ENCODE peak calls at places on chromosomes 3 and 15, in five cellular contexts. S is CD8-positive, alpha-beta T cell; U is left cardiac atrium; C is NCI-H1105; K is pancreas. T is an unnamed sample.

GRCh38 chr3:177882124-177882648 is 654.0 kb upstream of the KCNMB2 start:
- DNase-seq in S (no peak), U (no peak), C (no peak), K (no peak), T (no peak)

GRCh38 chr15:68558318-68559305 is 20.2 kb upstream of the CORO2B start:
- DNase-seq in S (no peak), U (no peak), C (no peak), K (no peak), T (no peak)

GRCh38 chr3:20074226-20075063 is 34.2 kb downstream of the KAT2B start:
- DNase-seq in S (no peak), U (no peak), C (no peak), K (no peak), T (no peak)

GRCh38 chr15:89551502-89551901 is 23.8 kb upstream of the TICRR start:
- DNase-seq in S (no peak), U (no peak), C (no peak), K (no peak), T (no peak)

GRCh38 chr15:91561371-91562100 is 292.0 kb upstream of the SLCO3A1 start:
- DNase-seq in S (no peak), U (peak), C (no peak), K (no peak), T (peak)

GRCh38 chr15:41417418-41417811 is 520 bp downstream of the RTF1 start:
- DNase-seq in S (no peak), U (peak), C (no peak), K (no peak), T (peak)

GRCh38 chr15:51030649-51031316 is 63.9 kb downstream of the TNFAIP8L3 start:
- DNase-seq in S (no peak), U (no peak), C (no peak), K (peak), T (no peak)

GRCh38 chr15:101458908-101459578 is 30.5 kb downstream of the PCSK6 start:
- DNase-seq in S (no peak), U (no peak), C (no peak), K (no peak), T (no peak)

GRCh38 chr15:60442763-60443162 is 36.2 kb downstream of the ICE2 start:
- DNase-seq in S (no peak), U (no peak), C (no peak), K (no peak), T (no peak)

GRCh38 chr3:77468408-77469045 is 428.6 kb downstream of the ROBO2 start:
- DNase-seq in S (no peak), U (no peak), C (no peak), K (no peak), T (no peak)

GRCh38 chr15:41513282-41514227 is at the start of gene LTK:
- DNase-seq in S (no peak), U (peak), C (no peak), K (no peak), T (no peak)

GRCh38 chr3:189805375-189806067 is 174.3 kb downstream of the TP63 start:
- DNase-seq in S (no peak), U (no peak), C (no peak), K (no peak), T (no peak)

GRCh38 chr3:18657858-18658820 is 233.0 kb upstream of the SATB1 start:
- DNase-seq in S (no peak), U (no peak), C (no peak), K (peak), T (no peak)

GRCh38 chr3:127690106-127690505 is 17.4 kb downstream of the ABTB1 start:
- DNase-seq in S (no peak), U (peak), C (no peak), K (no peak), T (peak)

GRCh38 chr15:100849021-100849831 is 30.4 kb upstream of the ALDH1A3 start:
- DNase-seq in S (peak), U (peak), C (peak), K (peak), T (peak)

GRCh38 chr15:28105224-28105791 is 6.2 kb upstream of the OCA2 start:
- DNase-seq in S (no peak), U (no peak), C (no peak), K (no peak), T (no peak)

GRCh38 chr3:74273091-74273490 is 341.4 kb downstream of the CNTN3 start:
- DNase-seq in S (no peak), U (no peak), C (no peak), K (no peak), T (no peak)

GRCh38 chr15:65082303-65082958 is 5.9 kb downstream of the KBTBD13 start:
- DNase-seq in S (no peak), U (no peak), C (no peak), K (no peak), T (no peak)

GRCh38 chr15:99976000-99976399 is 242.8 kb upstream of the LYSMD4 start:
- DNase-seq in S (no peak), U (no peak), C (no peak), K (no peak), T (no peak)

GRCh38 chr3:128382221-128382807 is 84.4 kb downstream of the DNAJB8 start:
- DNase-seq in S (no peak), U (peak), C (no peak), K (peak), T (no peak)

GRCh38 chr3:125150525-125151436 is 61.8 kb downstream of the SLC12A8 start:
- DNase-seq in S (no peak), U (no peak), C (peak), K (peak), T (no peak)

GRCh38 chr3:100108464-100109079 is 5.7 kb downstream of the FILIP1L start:
- DNase-seq in S (no peak), U (no peak), C (no peak), K (no peak), T (no peak)

GRCh38 chr15:58966698-58967097 is 20.8 kb upstream of the RNF111 start:
- DNase-seq in S (no peak), U (no peak), C (no peak), K (no peak), T (no peak)

GRCh38 chr3:189985938-189986337 is 134.8 kb downstream of the P3H2 start:
- DNase-seq in S (no peak), U (no peak), C (no peak), K (no peak), T (no peak)

GRCh38 chr3:194166682-194167479 is 30.9 kb downstream of the HES1 start:
- DNase-seq in S (no peak), U (peak), C (no peak), K (no peak), T (no peak)

GRCh38 chr15:101446527-101447167 is 42.9 kb downstream of the PCSK6 start:
- DNase-seq in S (no peak), U (no peak), C (no peak), K (no peak), T (no peak)

GRCh38 chr15:59522988-59523461 is 85.0 kb downstream of the FAM81A start:
- DNase-seq in S (peak), U (no peak), C (peak), K (no peak), T (no peak)

GRCh38 chr15:51830279-51830806 is 890 bp downstream of the TMOD3 start:
- DNase-seq in S (no peak), U (no peak), C (peak), K (no peak), T (no peak)

GRCh38 chr15:88262064-88262463 is 5.5 kb upstream of the NTRK3 start:
- DNase-seq in S (no peak), U (no peak), C (no peak), K (no peak), T (no peak)

GRCh38 chr3:105845488-105845887 is 23.3 kb downstream of the CBLB start:
- DNase-seq in S (no peak), U (no peak), C (peak), K (no peak), T (no peak)

GRCh38 chr15:41790756-41791546 is 16.7 kb downstream of the MAPKBP1 start:
- DNase-seq in S (no peak), U (peak), C (no peak), K (no peak), T (peak)

GRCh38 chr3:180802837-180803236 is 109.6 kb upstream of the FXR1 start:
- DNase-seq in S (no peak), U (no peak), C (peak), K (no peak), T (peak)

GRCh38 chr15:90620379-90621134 is 90.8 kb downstream of the CRTC3 start:
- DNase-seq in S (no peak), U (no peak), C (no peak), K (no peak), T (no peak)

GRCh38 chr3:196317702-196318467 is at the start of gene DYNLT2B:
- DNase-seq in S (peak), U (peak), C (peak), K (peak), T (peak)

GRCh38 chr3:152334761-152335160 is 66.0 kb downstream of the MBNL1 start:
- DNase-seq in S (no peak), U (no peak), C (no peak), K (no peak), T (no peak)

GRCh38 chr3:40887012-40887411 is 312.3 kb upstream of the CTNNB1 start:
- DNase-seq in S (no peak), U (no peak), C (no peak), K (no peak), T (no peak)

GRCh38 chr15:65902373-65902772 is 33.1 kb downstream of the RAB11A start:
- DNase-seq in S (no peak), U (peak), C (no peak), K (no peak), T (peak)

T was measured in RWPE1.